ENCODE peak calls at places on chromosomes 2 and 18, in nine cellular contexts. R, M, K, U, O, V, H, S and F are unnamed samples.

GRCh38 chr2:136327162-136327852 is 209.4 kb upstream of the CXCR4 start:
- DNase-seq in R (no peak), M (peak; percentile 41), K (no peak), U (peak; percentile 18), O (peak; percentile 15), V (peak; percentile 58), H (no peak), S (no peak), F (peak; percentile 16)

GRCh38 chr2:216113572-216113971 is 4.4 kb downstream of the XRCC5 start:
- DNase-seq in R (no peak), M (no peak), K (no peak), U (no peak), O (no peak), V (no peak), H (no peak), S (no peak), F (no peak)

GRCh38 chr2:230010501-230010900 is 58.2 kb downstream of the SLC16A14 start:
- DNase-seq in R (no peak), M (no peak), K (no peak), U (no peak), O (no peak), V (no peak), H (no peak), S (no peak), F (no peak)

GRCh38 chr2:71685941-71686611 is 232.7 kb downstream of the DYSF start:
- DNase-seq in R (peak; percentile 40), M (no peak), K (peak; percentile 38), U (no peak), O (no peak), V (no peak), H (no peak), S (no peak), F (no peak)

GRCh38 chr2:220915087-220915486 is 657.0 kb downstream of the EPHA4 start:
- DNase-seq in R (no peak), M (no peak), K (no peak), U (no peak), O (no peak), V (no peak), H (no peak), S (no peak), F (no peak)

GRCh38 chr2:69411120-69411519 is 24.1 kb upstream of the GFPT1 start:
- DNase-seq in R (no peak), M (no peak), K (no peak), U (no peak), O (no peak), V (no peak), H (no peak), S (no peak), F (no peak)

GRCh38 chr18:70981400-70982140 is 692.7 kb downstream of the SOCS6 start:
- DNase-seq in R (no peak), M (no peak), K (no peak), U (no peak), O (no peak), V (no peak), H (no peak), S (peak; percentile 84), F (no peak)

GRCh38 chr2:233247744-233248143 is 3.7 kb upstream of the ATG16L1 start:
- DNase-seq in R (no peak), M (no peak), K (no peak), U (peak; percentile 22), O (peak; percentile 21), V (peak; percentile 46), H (peak; percentile 17), S (no peak), F (peak; percentile 95)

GRCh38 chr2:109305494-109306187 is 176.6 kb downstream of the SH3RF3 start:
- DNase-seq in R (no peak), M (no peak), K (no peak), U (no peak), O (no peak), V (no peak), H (no peak), S (no peak), F (no peak)

GRCh38 chr2:179181002-179181401 is 83.6 kb downstream of the SESTD1 start:
- DNase-seq in R (no peak), M (no peak), K (no peak), U (no peak), O (no peak), V (no peak), H (no peak), S (no peak), F (no peak)

GRCh38 chr2:65788556-65788955 is 356.2 kb upstream of the SPRED2 start:
- DNase-seq in R (no peak), M (no peak), K (no peak), U (no peak), O (no peak), V (no peak), H (no peak), S (no peak), F (no peak)

GRCh38 chr2:55968931-55969330 is 45.3 kb upstream of the EFEMP1 start:
- DNase-seq in R (no peak), M (no peak), K (no peak), U (no peak), O (no peak), V (no peak), H (no peak), S (no peak), F (no peak)

GRCh38 chr2:73640537-73640936 is 1.7 kb downstream of the NAT8 start:
- DNase-seq in R (no peak), M (no peak), K (no peak), U (no peak), O (peak; percentile 17), V (no peak), H (no peak), S (no peak), F (no peak)

GRCh38 chr2:19355931-19356544 is 2.4 kb downstream of the OSR1 start:
- DNase-seq in R (no peak), M (peak; percentile 40), K (no peak), U (no peak), O (no peak), V (no peak), H (no peak), S (no peak), F (no peak)